ENCODE peak calls at places on chromosomes 3 and 15, in five cellular contexts. Y, I, K, M and J are unnamed samples.

GRCh38 chr15:92429378-92430066 is 35.8 kb downstream of the ST8SIA2 start:
- DNase-seq in Y (peak), I (peak), K (no peak), M (no peak), J (no peak)

GRCh38 chr3:39910828-39911464 is 101.5 kb downstream of the MYRIP start:
- DNase-seq in Y (peak), I (no peak), K (no peak), M (no peak), J (no peak)

GRCh38 chr15:96351801-96352593 is 21.5 kb downstream of the NR2F2 start:
- DNase-seq in Y (no peak), I (no peak), K (no peak), M (peak), J (peak)

GRCh38 chr15:98746375-98746679 is 98.0 kb downstream of the IGF1R start:
- DNase-seq in Y (no peak), I (no peak), K (no peak), M (no peak), J (no peak)

GRCh38 chr15:40106203-40107161 is 2.2 kb downstream of the BMF start:
- DNase-seq in Y (peak), I (peak), K (no peak), M (no peak), J (no peak)

GRCh38 chr15:69226028-69226355 is 65.6 kb downstream of the GLCE start:
- DNase-seq in Y (no peak), I (no peak), K (no peak), M (no peak), J (no peak)

GRCh38 chr15:99123706-99124451 is 19.0 kb downstream of the SYNM start:
- DNase-seq in Y (peak), I (peak), K (peak), M (peak), J (peak)

GRCh38 chr3:194749631-194750271 is 64.1 kb downstream of the FAM43A start:
- DNase-seq in Y (no peak), I (no peak), K (no peak), M (peak), J (no peak)

GRCh38 chr3:149038322-149038721 is 47.0 kb downstream of the GYG1 start:
- DNase-seq in Y (no peak), I (peak), K (no peak), M (no peak), J (no peak)

GRCh38 chr15:82851981-82852511 is 42.6 kb downstream of the WHAMM start:
- DNase-seq in Y (no peak), I (peak), K (no peak), M (no peak), J (no peak)

GRCh38 chr3:49158108-49158709 is 7.9 kb downstream of the CCDC71 start:
- DNase-seq in Y (no peak), I (peak), K (no peak), M (no peak), J (peak)